ENCODE peak calls at places on chromosome 4, in seven cellular contexts. Y, O, H, E, R, X and K are unnamed samples.

GRCh38 chr4:6674500-6675149 is 19.1 kb upstream of the S100P start:
- DNase-seq in Y (no peak), O (no peak), H (no peak), E (no peak), R (no peak), X (no peak), K (no peak)

GRCh38 chr4:1383728-1384591 is 22.3 kb downstream of the NKX1-1 start:
- DNase-seq in Y (no peak), O (no peak), H (no peak), E (no peak), R (no peak), X (peak), K (peak)

GRCh38 chr4:174521800-174522182 is 497 bp downstream of the HPGD start:
- DNase-seq in Y (no peak), O (peak), H (no peak), E (peak), R (no peak), X (no peak), K (no peak)

GRCh38 chr4:26113339-26113940 is 199.4 kb downstream of the SMIM20 start:
- DNase-seq in Y (no peak), O (no peak), H (no peak), E (no peak), R (no peak), X (no peak), K (no peak)

GRCh38 chr4:81166431-81166830 is 48.6 kb downstream of the PRKG2 start:
- DNase-seq in Y (no peak), O (no peak), H (no peak), E (no peak), R (no peak), X (no peak), K (no peak)

GRCh38 chr4:963276-964225 is 9.8 kb downstream of the DGKQ start:
- DNase-seq in Y (no peak), O (no peak), H (no peak), E (no peak), R (no peak), X (peak), K (no peak)

GRCh38 chr4:74884282-74884681 is 48.6 kb upstream of the PARM1 start:
- DNase-seq in Y (no peak), O (no peak), H (no peak), E (no peak), R (no peak), X (no peak), K (no peak)

GRCh38 chr4:186932631-186933150 is 209.0 kb upstream of the FAT1 start:
- DNase-seq in Y (no peak), O (no peak), H (no peak), E (no peak), R (no peak), X (no peak), K (no peak)

GRCh38 chr4:81065446-81065845 is 34.9 kb downstream of the BMP3 start:
- DNase-seq in Y (no peak), O (no peak), H (no peak), E (no peak), R (no peak), X (no peak), K (no peak)

GRCh38 chr4:5051692-5052423 is 578 bp downstream of the STK32B start:
- DNase-seq in Y (no peak), O (peak), H (no peak), E (peak), R (no peak), X (peak), K (no peak)

GRCh38 chr4:25970691-25971427 is 56.8 kb downstream of the SMIM20 start:
- DNase-seq in Y (no peak), O (no peak), H (no peak), E (peak), R (peak), X (no peak), K (no peak)

GRCh38 chr4:162510937-162511336 is 347.1 kb upstream of the FSTL5 start:
- DNase-seq in Y (no peak), O (no peak), H (no peak), E (no peak), R (no peak), X (no peak), K (no peak)

GRCh38 chr4:169116270-169116901 is 106.3 kb upstream of the CBR4 start:
- DNase-seq in Y (peak), O (no peak), H (no peak), E (no peak), R (no peak), X (no peak), K (no peak)

GRCh38 chr4:183838987-183839712 is 66.0 kb upstream of the STOX2 start:
- DNase-seq in Y (no peak), O (no peak), H (no peak), E (no peak), R (no peak), X (no peak), K (no peak)

GRCh38 chr4:188439641-188440311 is 300.5 kb downstream of the TRIML1 start:
- DNase-seq in Y (peak), O (no peak), H (no peak), E (no peak), R (peak), X (no peak), K (peak)

GRCh38 chr4:1509366-1509765 is 103.1 kb upstream of the NKX1-1 start:
- DNase-seq in Y (no peak), O (no peak), H (no peak), E (no peak), R (no peak), X (no peak), K (no peak)

GRCh38 chr4:1752284-1753041 is 31.1 kb downstream of the TACC3 start:
- DNase-seq in Y (no peak), O (no peak), H (no peak), E (no peak), R (no peak), X (no peak), K (no peak)

GRCh38 chr4:143358419-143358818 is 21.7 kb downstream of the GAB1 start:
- DNase-seq in Y (no peak), O (no peak), H (no peak), E (no peak), R (no peak), X (no peak), K (no peak)

GRCh38 chr4:127249066-127249766 is 383.5 kb upstream of the INTU start:
- DNase-seq in Y (no peak), O (no peak), H (no peak), E (no peak), R (no peak), X (no peak), K (no peak)

GRCh38 chr4:151207868-151208267 is 69.1 kb upstream of the PRSS48 start:
- DNase-seq in Y (no peak), O (no peak), H (no peak), E (no peak), R (no peak), X (no peak), K (no peak)

GRCh38 chr4:110265001-110265400 is 66.6 kb upstream of the ELOVL6 start:
- DNase-seq in Y (no peak), O (no peak), H (no peak), E (no peak), R (no peak), X (no peak), K (no peak)

GRCh38 chr4:176575141-176575731 is 217.5 kb downstream of the VEGFC start:
- DNase-seq in Y (no peak), O (no peak), H (no peak), E (no peak), R (no peak), X (no peak), K (no peak)

GRCh38 chr4:2927696-2928075 is 35.5 kb downstream of the NOP14 start:
- DNase-seq in Y (no peak), O (no peak), H (no peak), E (no peak), R (no peak), X (peak), K (no peak)

GRCh38 chr4:113435893-113436292 is 325.6 kb downstream of the CAMK2D start:
- DNase-seq in Y (no peak), O (peak), H (peak), E (no peak), R (no peak), X (peak), K (peak)

GRCh38 chr4:76365636-76366035 is 55.3 kb downstream of the CCDC158 start:
- DNase-seq in Y (no peak), O (no peak), H (no peak), E (no peak), R (no peak), X (no peak), K (no peak)

GRCh38 chr4:151238477-151238876 is 38.5 kb upstream of the PRSS48 start:
- DNase-seq in Y (no peak), O (no peak), H (peak), E (no peak), R (no peak), X (no peak), K (no peak)

GRCh38 chr4:20984011-20984836 is 284.0 kb downstream of the PACRGL start:
- DNase-seq in Y (no peak), O (peak), H (no peak), E (no peak), R (no peak), X (no peak), K (no peak)

GRCh38 chr4:184616633-184617471 is 32.4 kb downstream of the CASP3 start:
- DNase-seq in Y (no peak), O (no peak), H (no peak), E (peak), R (no peak), X (no peak), K (no peak)

GRCh38 chr4:18666322-18666721 is 644.8 kb upstream of the LCORL start:
- DNase-seq in Y (no peak), O (no peak), H (no peak), E (no peak), R (no peak), X (no peak), K (no peak)

GRCh38 chr4:7295917-7296660 is 103.8 kb downstream of the SORCS2 start:
- DNase-seq in Y (peak), O (peak), H (peak), E (no peak), R (no peak), X (no peak), K (peak)

GRCh38 chr4:145716200-145716599 is 36.3 kb downstream of the C4orf51 start:
- DNase-seq in Y (no peak), O (no peak), H (no peak), E (no peak), R (no peak), X (no peak), K (no peak)

GRCh38 chr4:119297795-119298194 is 24.1 kb downstream of the FABP2 start:
- DNase-seq in Y (no peak), O (no peak), H (no peak), E (no peak), R (no peak), X (no peak), K (no peak)
- H3K4me3 ChIP-seq in Y (no peak), O (no peak), H (peak), E (no peak), R (no peak), X (no peak), K (no peak)

DNA sequence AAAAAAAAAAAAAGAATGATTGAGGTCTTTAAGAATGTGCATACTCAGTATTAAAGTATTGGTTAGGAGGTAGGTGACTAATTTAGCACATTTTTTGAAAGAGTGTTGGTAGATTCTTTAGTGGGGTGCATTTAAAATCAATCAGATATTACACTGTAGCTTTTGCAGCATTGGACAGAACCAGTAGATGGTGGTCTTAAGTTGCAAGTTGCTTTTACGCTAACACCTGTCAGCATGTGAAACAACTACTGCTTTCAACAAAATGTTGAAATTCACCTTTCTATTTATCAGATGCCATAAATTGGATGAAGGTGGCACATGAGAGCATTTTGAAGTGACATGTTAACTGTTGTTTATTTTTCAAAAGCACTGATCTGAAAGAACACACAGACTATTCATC is 41.0 kb downstream of the NAA11 start:
- DNase-seq in Y (no peak), O (no peak), H (no peak), E (no peak), R (no peak), X (no peak), K (no peak)
- TF ChIP-seq CTCF in Y (no peak), O (no peak), H (no peak), E (no peak), R (no peak), X (no peak), K (no peak)

GRCh38 chr4:185638093-185638492 is 102.8 kb upstream of the PDLIM3 start:
- DNase-seq in Y (no peak), O (no peak), H (no peak), E (no peak), R (no peak), X (no peak), K (no peak)
- H3K4me3 ChIP-seq in Y (no peak), O (no peak), H (no peak), E (no peak), R (no peak), X (no peak), K (no peak)

GRCh38 chr4:154911097-154911496 is 130.0 kb downstream of the RBM46 start:
- DNase-seq in Y (no peak), O (no peak), H (no peak), E (no peak), R (no peak), X (no peak), K (no peak)
- TF ChIP-seq CTCF in Y (no peak), O (no peak), H (no peak), E (no peak), R (no peak), X (no peak), K (no peak)

GRCh38 chr4:17510582-17510981 is 1.3 kb downstream of the QDPR start:
- DNase-seq in Y (no peak), O (no peak), H (no peak), E (no peak), R (no peak), X (no peak), K (no peak)
- H3K4me3 ChIP-seq in Y (peak), O (peak), H (peak), E (no peak), R (peak), X (no peak), K (no peak)

GRCh38 chr4:119172223-119172622 is 36.6 kb downstream of the MYOZ2 start:
- DNase-seq in Y (no peak), O (no peak), H (no peak), E (no peak), R (no peak), X (no peak), K (no peak)

GRCh38 chr4:119165767-119166166 is 30.1 kb downstream of the MYOZ2 start:
- DNase-seq in Y (no peak), O (no peak), H (no peak), E (no peak), R (no peak), X (no peak), K (no peak)

DNA sequence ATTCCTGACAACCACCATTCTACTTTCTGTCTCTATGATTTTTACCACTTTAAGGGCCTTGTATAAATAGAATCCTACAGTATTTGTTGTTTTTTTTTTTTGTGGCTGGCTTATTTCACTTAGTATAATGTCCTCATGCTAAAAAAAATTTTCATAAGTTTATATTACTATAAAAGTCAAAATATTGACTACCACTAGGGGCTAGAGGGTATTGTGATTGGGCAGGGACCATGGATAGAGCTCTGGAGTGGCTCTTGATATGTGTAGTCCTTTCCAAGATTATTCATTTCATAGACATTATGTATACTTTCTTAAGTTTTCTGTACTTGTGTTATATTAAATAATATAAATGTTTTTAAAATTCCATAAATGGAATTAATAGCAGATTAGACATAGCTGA is 34.6 kb downstream of the MYOZ2 start:
- DNase-seq in Y (no peak), O (no peak), H (no peak), E (no peak), R (no peak), X (no peak), K (no peak)
- TF ChIP-seq CTCF in Y (no peak), O (no peak), H (no peak), E (no peak), R (no peak), X (no peak), K (no peak)